ENCODE peak calls at places on chromosome 15, in ten cellular contexts. One of them, this sample, is unnamed.

GRCh38 chr15:70101459-70102113 is 3.9 kb upstream of the TLE3 start:
- DNase-seq in NCI-H748 treated with DMSO at 0.1 percent for 48 hours: no peak
- DNase-seq in hypothalamus: no peak
- DNase-seq in MCF 10A: peak; percentile 95
- DNase-seq in psoas muscle: peak; percentile 67
- DNase-seq in iPS DF 6.9: no peak
- DNase-seq in neural crest cell: peak; percentile 72
- DNase-seq in NT2/D1: peak; percentile 89
- DNase-seq in sigmoid colon: peak; percentile 90
- DNase-seq in AG09319: peak; percentile 57
- DNase-seq in this sample: no peak

GRCh38 chr15:101138913-101139880 is 112.7 kb downstream of the CHSY1 start:
- DNase-seq in NCI-H748 treated with DMSO at 0.1 percent for 48 hours: no peak
- DNase-seq in AG09319: no peak
- DNase-seq in MCF 10A: no peak
- DNase-seq in sigmoid colon: no peak
- DNase-seq in iPS DF 6.9: no peak
- DNase-seq in neural crest cell: no peak
- DNase-seq in psoas muscle: no peak
- DNase-seq in NT2/D1: no peak
- DNase-seq in hypothalamus: no peak
- DNase-seq in this sample: no peak

GRCh38 chr15:84633311-84634227 is 20.5 kb downstream of the WDR73 start:
- DNase-seq in psoas muscle: peak; percentile 85
- DNase-seq in AG09319: peak; percentile 35
- DNase-seq in NT2/D1: no peak
- DNase-seq in NCI-H748 treated with DMSO at 0.1 percent for 48 hours: peak; percentile 5
- DNase-seq in MCF 10A: peak; percentile 76
- DNase-seq in neural crest cell: peak; percentile 54
- DNase-seq in sigmoid colon: peak; percentile 83
- DNase-seq in hypothalamus: peak; percentile 62
- DNase-seq in iPS DF 6.9: no peak
- DNase-seq in this sample: peak; percentile 56

GRCh38 chr15:64284037-64284436 is 71.9 kb downstream of the CSNK1G1 start:
- DNase-seq in sigmoid colon: no peak
- DNase-seq in neural crest cell: no peak
- DNase-seq in NT2/D1: no peak
- DNase-seq in hypothalamus: no peak
- DNase-seq in AG09319: peak; percentile 19
- DNase-seq in iPS DF 6.9: no peak
- DNase-seq in NCI-H748 treated with DMSO at 0.1 percent for 48 hours: no peak
- DNase-seq in psoas muscle: no peak
- DNase-seq in MCF 10A: peak; percentile 46
- DNase-seq in this sample: no peak

GRCh38 chr15:96321422-96322391 is 8.8 kb upstream of the NR2F2 start:
- DNase-seq in AG09319: no peak
- DNase-seq in neural crest cell: peak; percentile 50
- DNase-seq in NT2/D1: no peak
- DNase-seq in MCF 10A: no peak
- DNase-seq in iPS DF 6.9: no peak
- DNase-seq in psoas muscle: peak; percentile 57
- DNase-seq in sigmoid colon: peak; percentile 72
- DNase-seq in hypothalamus: no peak
- DNase-seq in NCI-H748 treated with DMSO at 0.1 percent for 48 hours: no peak
- DNase-seq in this sample: no peak

GRCh38 chr15:64110945-64111678 is 15.3 kb downstream of the SNX1 start:
- DNase-seq in NT2/D1: no peak
- DNase-seq in neural crest cell: no peak
- DNase-seq in sigmoid colon: no peak
- DNase-seq in psoas muscle: no peak
- DNase-seq in NCI-H748 treated with DMSO at 0.1 percent for 48 hours: no peak
- DNase-seq in MCF 10A: no peak
- DNase-seq in AG09319: no peak
- DNase-seq in hypothalamus: no peak
- DNase-seq in iPS DF 6.9: no peak
- DNase-seq in this sample: no peak

GRCh38 chr15:64772964-64773363 is 2.4 kb downstream of the RBPMS2 start:
- DNase-seq in sigmoid colon: no peak
- DNase-seq in NCI-H748 treated with DMSO at 0.1 percent for 48 hours: no peak
- DNase-seq in iPS DF 6.9: no peak
- DNase-seq in AG09319: no peak
- DNase-seq in NT2/D1: no peak
- DNase-seq in MCF 10A: no peak
- DNase-seq in hypothalamus: no peak
- DNase-seq in psoas muscle: no peak
- DNase-seq in neural crest cell: no peak
- DNase-seq in this sample: no peak

GRCh38 chr15:49223536-49224274 is 53.7 kb downstream of the GALK2 start:
- DNase-seq in NT2/D1: no peak
- DNase-seq in sigmoid colon: no peak
- DNase-seq in psoas muscle: no peak
- DNase-seq in neural crest cell: no peak
- DNase-seq in AG09319: no peak
- DNase-seq in hypothalamus: no peak
- DNase-seq in MCF 10A: no peak
- DNase-seq in iPS DF 6.9: no peak
- DNase-seq in NCI-H748 treated with DMSO at 0.1 percent for 48 hours: no peak
- DNase-seq in this sample: no peak

GRCh38 chr15:64847016-64847415 is 5.3 kb downstream of the PLEKHO2 start:
- DNase-seq in MCF 10A: no peak
- DNase-seq in AG09319: no peak
- DNase-seq in NCI-H748 treated with DMSO at 0.1 percent for 48 hours: no peak
- DNase-seq in neural crest cell: no peak
- DNase-seq in iPS DF 6.9: no peak
- DNase-seq in hypothalamus: no peak
- DNase-seq in NT2/D1: no peak
- DNase-seq in psoas muscle: no peak
- DNase-seq in sigmoid colon: peak; percentile 53
- DNase-seq in this sample: no peak

GRCh38 chr15:72058590-72058989 is 59.4 kb downstream of the MYO9A start:
- DNase-seq in iPS DF 6.9: no peak
- DNase-seq in MCF 10A: no peak
- DNase-seq in hypothalamus: no peak
- DNase-seq in AG09319: no peak
- DNase-seq in NCI-H748 treated with DMSO at 0.1 percent for 48 hours: no peak
- DNase-seq in sigmoid colon: no peak
- DNase-seq in psoas muscle: no peak
- DNase-seq in NT2/D1: no peak
- DNase-seq in neural crest cell: no peak
- DNase-seq in this sample: no peak

GRCh38 chr15:98765610-98766009 is 117.3 kb downstream of the IGF1R start:
- DNase-seq in NT2/D1: no peak
- DNase-seq in NCI-H748 treated with DMSO at 0.1 percent for 48 hours: no peak
- DNase-seq in AG09319: no peak
- DNase-seq in sigmoid colon: no peak
- DNase-seq in psoas muscle: no peak
- DNase-seq in hypothalamus: no peak
- DNase-seq in MCF 10A: no peak
- DNase-seq in iPS DF 6.9: no peak
- DNase-seq in neural crest cell: no peak
- DNase-seq in this sample: no peak

GRCh38 chr15:34318277-34319079 is 19.1 kb downstream of the SLC12A6 start:
- DNase-seq in sigmoid colon: peak; percentile 82
- DNase-seq in NCI-H748 treated with DMSO at 0.1 percent for 48 hours: peak; percentile 45
- DNase-seq in iPS DF 6.9: no peak
- DNase-seq in AG09319: peak; percentile 15
- DNase-seq in NT2/D1: peak; percentile 30
- DNase-seq in MCF 10A: peak; percentile 77
- DNase-seq in neural crest cell: no peak
- DNase-seq in psoas muscle: no peak
- DNase-seq in hypothalamus: no peak
- DNase-seq in this sample: no peak

GRCh38 chr15:89809093-89809786 is 5.4 kb downstream of the ANPEP start:
- DNase-seq in iPS DF 6.9: no peak
- DNase-seq in AG09319: no peak
- DNase-seq in NT2/D1: no peak
- DNase-seq in sigmoid colon: no peak
- DNase-seq in neural crest cell: no peak
- DNase-seq in NCI-H748 treated with DMSO at 0.1 percent for 48 hours: no peak
- DNase-seq in MCF 10A: peak; percentile 34
- DNase-seq in hypothalamus: no peak
- DNase-seq in psoas muscle: peak; percentile 20
- DNase-seq in this sample: no peak

GRCh38 chr15:53974121-53974520 is 4.1 kb upstream of the UNC13C start:
- DNase-seq in AG09319: no peak
- DNase-seq in sigmoid colon: no peak
- DNase-seq in NCI-H748 treated with DMSO at 0.1 percent for 48 hours: no peak
- DNase-seq in hypothalamus: no peak
- DNase-seq in neural crest cell: no peak
- DNase-seq in MCF 10A: no peak
- DNase-seq in NT2/D1: no peak
- DNase-seq in psoas muscle: no peak
- DNase-seq in iPS DF 6.9: no peak
- DNase-seq in this sample: no peak

GRCh38 chr15:75928680-75929608 is 25.3 kb downstream of the FBXO22 start:
- DNase-seq in NT2/D1: peak; percentile 36
- DNase-seq in neural crest cell: peak; percentile 9
- DNase-seq in psoas muscle: no peak
- DNase-seq in sigmoid colon: no peak
- DNase-seq in iPS DF 6.9: no peak
- DNase-seq in MCF 10A: peak; percentile 67
- DNase-seq in AG09319: no peak
- DNase-seq in hypothalamus: no peak
- DNase-seq in NCI-H748 treated with DMSO at 0.1 percent for 48 hours: no peak
- DNase-seq in this sample: no peak

GRCh38 chr15:67142142-67143092 is 77.0 kb downstream of the SMAD3 start:
- DNase-seq in AG09319: no peak
- DNase-seq in iPS DF 6.9: no peak
- DNase-seq in psoas muscle: peak; percentile 76
- DNase-seq in sigmoid colon: peak; percentile 80
- DNase-seq in neural crest cell: no peak
- DNase-seq in hypothalamus: no peak
- DNase-seq in NT2/D1: no peak
- DNase-seq in MCF 10A: peak; percentile 67
- DNase-seq in NCI-H748 treated with DMSO at 0.1 percent for 48 hours: no peak
- DNase-seq in this sample: no peak

This sample was measured in T1000.